ENCODE peak calls at places on chromosome 13, in nine cellular contexts. S is aorta, H is cardiac muscle cell, W is ovary, E is IMR-90, K is colonic mucosa, C is Panc1, M is transverse colon, O is lower lobe of right lung. N is an unnamed sample.

GRCh38 chr13:88153353-88153752 is 482.2 kb downstream of the SLITRK5 start:
- DNase-seq in S (no peak), H (no peak), W (no peak), E (no peak), K (no peak), C (no peak), M (no peak), O (no peak), N (no peak)

GRCh38 chr13:38417727-38418126 is 68.1 kb downstream of the UFM1 start:
- DNase-seq in S (no peak), H (peak), W (no peak), E (peak), K (no peak), C (no peak), M (no peak), O (no peak), N (no peak)

GRCh38 chr13:76822691-76823267 is 63.4 kb downstream of the KCTD12 start:
- DNase-seq in S (no peak), H (peak), W (no peak), E (peak), K (no peak), C (no peak), M (no peak), O (no peak), N (peak)

GRCh38 chr13:34308725-34309124 is 490.8 kb downstream of the RFC3 start:
- DNase-seq in S (no peak), H (no peak), W (no peak), E (no peak), K (no peak), C (no peak), M (no peak), O (no peak), N (peak)

GRCh38 chr13:32426981-32427851 is 714 bp downstream of the N4BP2L1 start:
- DNase-seq in S (peak), H (peak), W (peak), E (peak), K (peak), C (no peak), M (peak), O (peak), N (no peak)

GRCh38 chr13:98105929-98106336 is 37.0 kb upstream of the FARP1 start:
- DNase-seq in S (no peak), H (peak), W (no peak), E (peak), K (no peak), C (no peak), M (no peak), O (no peak), N (no peak)

GRCh38 chr13:105196052-105196451 is 1339.4 kb downstream of the EFNB2 start:
- DNase-seq in S (no peak), H (peak), W (no peak), E (peak), K (no peak), C (no peak), M (no peak), O (no peak), N (peak)

GRCh38 chr13:79936368-79937136 is 404.4 kb downstream of the SPRY2 start:
- DNase-seq in S (peak), H (peak), W (no peak), E (peak), K (no peak), C (peak), M (no peak), O (no peak), N (peak)

GRCh38 chr13:99700468-99700867 is 199.2 kb downstream of the TM9SF2 start:
- DNase-seq in S (no peak), H (no peak), W (no peak), E (no peak), K (no peak), C (no peak), M (no peak), O (no peak), N (no peak)

GRCh38 chr13:49369876-49370275 is 74.0 kb downstream of the CAB39L start:
- DNase-seq in S (no peak), H (no peak), W (no peak), E (no peak), K (no peak), C (no peak), M (no peak), O (no peak), N (no peak)

GRCh38 chr13:67277581-67277980 is 47.4 kb upstream of the PCDH9 start:
- DNase-seq in S (no peak), H (no peak), W (no peak), E (no peak), K (no peak), C (no peak), M (no peak), O (no peak), N (no peak)

GRCh38 chr13:19587635-19588300 is 26.4 kb upstream of the TPTE2 start:
- DNase-seq in S (no peak), H (peak), W (no peak), E (peak), K (no peak), C (peak), M (no peak), O (no peak), N (no peak)

GRCh38 chr13:46176756-46177155 is 5.2 kb downstream of the LCP1 start:
- DNase-seq in S (no peak), H (no peak), W (no peak), E (no peak), K (no peak), C (no peak), M (no peak), O (no peak), N (no peak)

GRCh38 chr13:73891805-73892204 is 242.4 kb downstream of the KLF12 start:
- DNase-seq in S (no peak), H (no peak), W (no peak), E (no peak), K (no peak), C (no peak), M (no peak), O (no peak), N (no peak)

GRCh38 chr13:93726173-93727019 is 499.8 kb downstream of the GPC6 start:
- DNase-seq in S (no peak), H (no peak), W (no peak), E (no peak), K (no peak), C (no peak), M (no peak), O (no peak), N (no peak)

GRCh38 chr13:67238277-67238859 is 8.2 kb upstream of the PCDH9 start:
- DNase-seq in S (no peak), H (peak), W (no peak), E (peak), K (no peak), C (no peak), M (no peak), O (no peak), N (peak)

GRCh38 chr13:112688560-112689497 is 1.0 kb upstream of the ATP11A start:
- DNase-seq in S (peak), H (no peak), W (no peak), E (no peak), K (peak), C (no peak), M (peak), O (peak), N (no peak)

GRCh38 chr13:108835082-108835481 is 205.7 kb downstream of the MYO16 start:
- DNase-seq in S (no peak), H (no peak), W (no peak), E (no peak), K (no peak), C (no peak), M (no peak), O (no peak), N (no peak)

DNA sequence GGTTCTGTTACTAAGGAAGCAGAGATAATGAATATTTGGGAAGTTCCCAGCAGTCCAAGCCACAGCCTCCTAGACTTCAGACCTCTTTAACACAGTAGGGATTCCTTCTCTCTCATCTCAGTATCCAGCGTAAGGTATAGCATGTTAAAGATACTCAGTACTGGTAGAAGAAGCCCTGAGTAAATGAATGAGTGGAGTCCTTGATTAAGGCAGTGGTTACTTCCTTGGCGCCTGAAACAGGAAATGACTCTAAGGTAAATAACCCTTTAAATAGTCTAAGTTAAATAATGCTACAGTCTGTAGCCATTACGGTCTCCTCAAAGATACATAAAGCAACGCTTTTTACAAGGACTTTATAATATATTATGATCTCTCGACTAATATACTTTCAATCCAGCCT is 650.8 kb upstream of the MIR17HG start:
- DNase-seq in S (no peak), H (peak), W (no peak), E (peak), K (no peak), C (no peak), M (no peak), O (no peak), N (no peak)
- H3K27ac ChIP-seq in S (no peak), H (no peak), W (no peak), E (no peak), K (no peak), C (no peak), M (no peak), O (no peak), N (no peak)

DNA sequence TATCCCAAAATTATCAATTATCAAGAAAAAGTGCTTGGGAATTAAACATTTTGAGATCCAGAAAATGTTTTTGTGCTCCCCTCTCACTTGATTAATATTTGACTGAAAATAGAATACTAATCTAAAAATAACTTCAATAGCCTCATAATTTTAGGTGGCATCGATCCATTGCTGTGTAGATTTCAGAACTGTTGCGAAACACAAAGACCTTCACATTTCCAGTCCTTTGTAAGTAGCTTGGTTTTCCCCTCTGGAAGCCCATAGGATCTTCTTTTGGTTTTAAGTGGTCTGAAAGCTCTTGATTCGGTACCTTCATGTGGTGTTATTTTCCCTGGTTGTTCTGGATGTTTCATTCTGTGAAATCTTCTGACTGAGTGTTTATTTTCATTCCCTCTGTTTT is 176.5 kb downstream of the NUFIP1 start:
- DNase-seq in S (no peak), H (peak), W (no peak), E (no peak), K (no peak), C (no peak), M (no peak), O (no peak), N (no peak)
- H3K27ac ChIP-seq in S (no peak), H (no peak), W (no peak), E (no peak), K (no peak), C (no peak), M (no peak), O (no peak), N (no peak)

DNA sequence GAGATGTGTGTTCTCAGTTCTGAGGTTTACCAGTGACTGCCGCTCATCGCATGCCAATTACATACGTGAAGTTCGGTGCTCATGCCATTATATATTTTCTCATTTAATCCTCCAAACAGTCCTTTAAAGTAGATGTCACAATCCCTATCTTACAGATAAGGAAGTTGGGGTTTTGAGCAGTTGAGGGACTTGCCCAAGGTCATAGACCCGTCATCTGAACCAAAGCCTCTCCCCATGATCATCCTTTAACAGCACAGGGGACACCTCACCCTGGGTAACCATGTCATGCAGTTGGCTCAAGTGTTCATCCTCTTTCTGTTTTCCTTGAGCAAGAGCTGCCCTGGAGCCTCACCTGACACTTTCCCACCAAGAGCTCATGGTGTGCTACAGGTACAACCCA is 69.1 kb downstream of the HSPH1 start:
- DNase-seq in S (no peak), H (no peak), W (no peak), E (no peak), K (no peak), C (no peak), M (no peak), O (no peak), N (no peak)
- H3K27ac ChIP-seq in S (no peak), H (no peak), W (no peak), E (no peak), K (no peak), C (no peak), M (no peak), O (no peak), N (no peak)

GRCh38 chr13:41952749-41953148 is 8.2 kb downstream of the VWA8 start:
- DNase-seq in S (no peak), H (no peak), W (no peak), E (no peak), K (no peak), C (no peak), M (no peak), O (no peak), N (no peak)
- H3K27ac ChIP-seq in S (no peak), H (no peak), W (no peak), E (no peak), K (no peak), C (no peak), M (no peak), O (no peak), N (no peak)

N was measured in trophoblast cell.